ENCODE peak calls at places on chromosome 6, in five cellular contexts. One of them, this sample, is unnamed.
A peak's percentile ranks its signal among the peaks of the same experiment; 100 is the strongest.

GRCh38 chr6:137782166-137783039 is 84.7 kb upstream of the TNFAIP3 start:
- DNase-seq in cardiac fibroblast: no peak
- DNase-seq in fibroblast of the conjunctiva: no peak
- DNase-seq in renal cortical epithelial cell: no peak
- DNase-seq in aorta: no peak
- DNase-seq in this sample: no peak

GRCh38 chr6:125094563-125094962 is 59.0 kb upstream of the TPD52L1 start:
- DNase-seq in cardiac fibroblast: peak; percentile 62
- DNase-seq in fibroblast of the conjunctiva: no peak
- DNase-seq in renal cortical epithelial cell: no peak
- DNase-seq in aorta: no peak
- DNase-seq in this sample: no peak

GRCh38 chr6:7195330-7196018 is 87.7 kb downstream of the RREB1 start:
- DNase-seq in cardiac fibroblast: no peak
- DNase-seq in fibroblast of the conjunctiva: no peak
- DNase-seq in renal cortical epithelial cell: no peak
- DNase-seq in aorta: no peak
- DNase-seq in this sample: no peak

GRCh38 chr6:150598401-150598800 is 1.3 kb upstream of the PLEKHG1 start:
- DNase-seq in cardiac fibroblast: no peak
- DNase-seq in fibroblast of the conjunctiva: no peak
- DNase-seq in renal cortical epithelial cell: no peak
- DNase-seq in aorta: no peak
- DNase-seq in this sample: no peak

GRCh38 chr6:15409301-15410125 is 163.6 kb downstream of the JARID2 start:
- DNase-seq in cardiac fibroblast: no peak
- DNase-seq in fibroblast of the conjunctiva: no peak
- DNase-seq in renal cortical epithelial cell: no peak
- DNase-seq in aorta: no peak
- DNase-seq in this sample: no peak

GRCh38 chr6:30130887-30131862 is 4.8 kb upstream of the TRIM40 start:
- DNase-seq in cardiac fibroblast: peak; percentile 87
- DNase-seq in fibroblast of the conjunctiva: peak; percentile 74
- DNase-seq in renal cortical epithelial cell: peak; percentile 83
- DNase-seq in aorta: no peak
- DNase-seq in this sample: peak; percentile 61

GRCh38 chr6:35640017-35640664 is 48.6 kb downstream of the FKBP5 start:
- DNase-seq in cardiac fibroblast: peak; percentile 49
- DNase-seq in fibroblast of the conjunctiva: peak; percentile 49
- DNase-seq in renal cortical epithelial cell: peak; percentile 73
- DNase-seq in aorta: no peak
- DNase-seq in this sample: no peak

GRCh38 chr6:43990627-43991619 is 136.3 kb downstream of the MRPL14 start:
- DNase-seq in cardiac fibroblast: peak; percentile 85
- DNase-seq in fibroblast of the conjunctiva: peak; percentile 64
- DNase-seq in renal cortical epithelial cell: peak; percentile 76
- DNase-seq in aorta: peak; percentile 62
- DNase-seq in this sample: peak; percentile 90

GRCh38 chr6:142112451-142113061 is 20.2 kb upstream of the GJE1 start:
- DNase-seq in cardiac fibroblast: peak; percentile 87
- DNase-seq in fibroblast of the conjunctiva: peak; percentile 75
- DNase-seq in renal cortical epithelial cell: peak; percentile 78
- DNase-seq in aorta: peak; percentile 83
- DNase-seq in this sample: peak; percentile 80

GRCh38 chr6:67680297-67680932 is 954.7 kb upstream of the ADGRB3 start:
- DNase-seq in cardiac fibroblast: peak; percentile 87
- DNase-seq in fibroblast of the conjunctiva: peak; percentile 6
- DNase-seq in renal cortical epithelial cell: no peak
- DNase-seq in aorta: no peak
- DNase-seq in this sample: no peak

GRCh38 chr6:128303870-128304269 is 216.5 kb downstream of the PTPRK start:
- DNase-seq in cardiac fibroblast: peak; percentile 40
- DNase-seq in fibroblast of the conjunctiva: no peak
- DNase-seq in renal cortical epithelial cell: no peak
- DNase-seq in aorta: no peak
- DNase-seq in this sample: no peak

GRCh38 chr6:121522771-121523386 is 87.4 kb downstream of the GJA1 start:
- DNase-seq in cardiac fibroblast: peak; percentile 82
- DNase-seq in fibroblast of the conjunctiva: no peak
- DNase-seq in renal cortical epithelial cell: no peak
- DNase-seq in aorta: no peak
- DNase-seq in this sample: no peak

GRCh38 chr6:3696525-3696924 is 55.0 kb downstream of the PXDC1 start:
- DNase-seq in cardiac fibroblast: peak; percentile 51
- DNase-seq in fibroblast of the conjunctiva: no peak
- DNase-seq in renal cortical epithelial cell: no peak
- DNase-seq in aorta: no peak
- DNase-seq in this sample: no peak

GRCh38 chr6:133635447-133635846 is 253.5 kb upstream of the TCF21 start:
- DNase-seq in cardiac fibroblast: no peak
- DNase-seq in fibroblast of the conjunctiva: no peak
- DNase-seq in renal cortical epithelial cell: no peak
- DNase-seq in aorta: no peak
- DNase-seq in this sample: no peak

GRCh38 chr6:132937466-132937906 is 123.1 kb downstream of the RPS12 start:
- DNase-seq in cardiac fibroblast: peak; percentile 45
- DNase-seq in fibroblast of the conjunctiva: peak; percentile 21
- DNase-seq in renal cortical epithelial cell: peak; percentile 81
- DNase-seq in aorta: no peak
- DNase-seq in this sample: peak; percentile 80

GRCh38 chr6:100897671-100898070 is 16.5 kb upstream of the ASCC3 start:
- DNase-seq in cardiac fibroblast: no peak
- DNase-seq in fibroblast of the conjunctiva: no peak
- DNase-seq in renal cortical epithelial cell: no peak
- DNase-seq in aorta: no peak
- DNase-seq in this sample: no peak

GRCh38 chr6:140992678-140993077 is 1140.0 kb upstream of the GJE1 start:
- DNase-seq in cardiac fibroblast: no peak
- DNase-seq in fibroblast of the conjunctiva: no peak
- DNase-seq in renal cortical epithelial cell: no peak
- DNase-seq in aorta: no peak
- DNase-seq in this sample: no peak

GRCh38 chr6:137412562-137412961 is 81.6 kb downstream of the OLIG3 start:
- DNase-seq in cardiac fibroblast: no peak
- DNase-seq in fibroblast of the conjunctiva: no peak
- DNase-seq in renal cortical epithelial cell: no peak
- DNase-seq in aorta: no peak
- DNase-seq in this sample: no peak

GRCh38 chr6:167735498-167736201 is 91.1 kb upstream of the AFDN start:
- DNase-seq in cardiac fibroblast: no peak
- DNase-seq in fibroblast of the conjunctiva: no peak
- DNase-seq in renal cortical epithelial cell: peak; percentile 13
- DNase-seq in aorta: no peak
- DNase-seq in this sample: no peak

GRCh38 chr6:157307661-157308060 is 15.7 kb downstream of the TMEM242 start:
- DNase-seq in cardiac fibroblast: no peak
- DNase-seq in fibroblast of the conjunctiva: no peak
- DNase-seq in renal cortical epithelial cell: no peak
- DNase-seq in aorta: no peak
- DNase-seq in this sample: no peak

This sample was measured in BE2C.